ENCODE peak calls at places on chromosomes 7 and 10, in four cellular contexts. U, M, H and S are unnamed samples.

GRCh38 chr10:133292919-133293809 is 15.5 kb downstream of the TUBGCP2 start:
- DNase-seq in U (no peak), M (no peak), H (no peak), S (no peak)

GRCh38 chr10:4810093-4810492 is 15.9 kb upstream of the AKR1E2 start:
- DNase-seq in U (no peak), M (no peak), H (no peak), S (no peak)

GRCh38 chr10:75922435-75922834 is 491.0 kb downstream of the LRMDA start:
- DNase-seq in U (no peak), M (no peak), H (no peak), S (no peak)

GRCh38 chr7:158473946-158474345 is 113.7 kb downstream of the PTPRN2 start:
- DNase-seq in U (no peak), M (no peak), H (no peak), S (no peak)

GRCh38 chr10:25063644-25064043 is 47.2 kb downstream of the THNSL1 start:
- DNase-seq in U (no peak), M (no peak), H (no peak), S (no peak)

GRCh38 chr10:13365168-13365687 is 17.1 kb upstream of the SEPHS1 start:
- DNase-seq in U (no peak), M (no peak), H (no peak), S (no peak)

GRCh38 chr7:142859829-142860228 is 5.0 kb downstream of the EPHB6 start:
- DNase-seq in U (no peak), M (no peak), H (no peak), S (no peak)

GRCh38 chr10:117271427-117271826 is 30.5 kb downstream of the SLC18A2 start:
- DNase-seq in U (no peak), M (no peak), H (no peak), S (no peak)

GRCh38 chr10:116464257-116464656 is 36.6 kb downstream of the PNLIPRP3 start:
- DNase-seq in U (no peak), M (no peak), H (no peak), S (no peak)

GRCh38 chr7:148791506-148791905 is 92.6 kb downstream of the EZH2 start:
- DNase-seq in U (no peak), M (no peak), H (no peak), S (no peak)

GRCh38 chr10:14450041-14450491 is 119.3 kb upstream of the FRMD4A start:
- DNase-seq in U (no peak), M (no peak), H (no peak), S (no peak)

GRCh38 chr10:111835562-111835961 is 348.0 kb downstream of the GPAM start:
- DNase-seq in U (no peak), M (no peak), H (no peak), S (no peak)

GRCh38 chr10:80277567-80278250 is 11.7 kb downstream of the MAT1A start:
- DNase-seq in U (no peak), M (no peak), H (no peak), S (no peak)

GRCh38 chr7:121529003-121529402 is 132.9 kb upstream of the FAM3C start:
- DNase-seq in U (no peak), M (no peak), H (no peak), S (no peak)

GRCh38 chr7:95886501-95887090 is 114.2 kb downstream of the DYNC1I1 start:
- DNase-seq in U (no peak), M (no peak), H (no peak), S (no peak)

GRCh38 chr7:42097756-42098155 is 139.3 kb downstream of the GLI3 start:
- DNase-seq in U (no peak), M (no peak), H (no peak), S (no peak)

GRCh38 chr7:50422858-50423257 is 27.3 kb downstream of the FIGNL1 start:
- DNase-seq in U (no peak), M (no peak), H (no peak), S (no peak)

GRCh38 chr10:108453166-108453565 is 1288.7 kb upstream of the SORCS1 start:
- DNase-seq in U (no peak), M (no peak), H (no peak), S (no peak)

GRCh38 chr10:58892039-58892665 is 284.3 kb upstream of the PHYHIPL start:
- DNase-seq in U (no peak), M (no peak), H (no peak), S (no peak)

GRCh38 chr10:47049906-47050305 is 138.7 kb downstream of the PTPN20 start:
- DNase-seq in U (peak; percentile 35), M (no peak), H (no peak), S (no peak)

GRCh38 chr7:21108182-21108581 is 319.7 kb upstream of the SP4 start:
- DNase-seq in U (no peak), M (peak; percentile 11), H (no peak), S (no peak)

GRCh38 chr7:92717982-92718716 is 118.2 kb downstream of the CDK6 start:
- DNase-seq in U (no peak), M (no peak), H (peak; percentile 5), S (peak; percentile 7)

GRCh38 chr10:78692071-78692470 is 376.7 kb upstream of the ZMIZ1 start:
- DNase-seq in U (no peak), M (no peak), H (no peak), S (no peak)

GRCh38 chr10:132274581-132274980 is 33.2 kb downstream of the STK32C start:
- DNase-seq in U (peak; percentile 39), M (no peak), H (no peak), S (no peak)

GRCh38 chr10:110634527-110635209 is 9.5 kb upstream of the RBM20 start:
- DNase-seq in U (no peak), M (no peak), H (no peak), S (no peak)

GRCh38 chr10:119970107-119970506 is 77.6 kb downstream of the SEC23IP start:
- DNase-seq in U (no peak), M (no peak), H (no peak), S (no peak)

GRCh38 chr10:102919992-102920736 is 2.1 kb downstream of the CNNM2 start:
- DNase-seq in U (no peak), M (peak; percentile 27), H (no peak), S (no peak)

GRCh38 chr7:134992626-134993179 is 6.4 kb downstream of the AGBL3 start:
- DNase-seq in U (no peak), M (no peak), H (no peak), S (no peak)

GRCh38 chr7:97959046-97959445 is 30.9 kb downstream of the OCM2 start:
- DNase-seq in U (no peak), M (no peak), H (no peak), S (no peak)

GRCh38 chr10:129108994-129109393 is 358.0 kb upstream of the MGMT start:
- DNase-seq in U (no peak), M (no peak), H (no peak), S (no peak)

GRCh38 chr7:937851-938484 is 16.5 kb downstream of the ADAP1 start:
- DNase-seq in U (peak; percentile 6), M (no peak), H (no peak), S (no peak)

GRCh38 chr10:112804036-112804435 is 146.0 kb upstream of the TCF7L2 start:
- DNase-seq in U (peak; percentile 73), M (peak; percentile 34), H (no peak), S (no peak)

GRCh38 chr7:123608991-123609882 is 7.6 kb downstream of the ASB15 start:
- DNase-seq in U (no peak), M (no peak), H (no peak), S (no peak)
- H3K27ac ChIP-seq in U (no peak overlapping the region), M (no peak overlapping the region), H (no peak overlapping the region), S (no peak overlapping the region)

GRCh38 chr10:96672491-96673175 is 47.7 kb downstream of the PIK3AP1 start:
- DNase-seq in U (no peak), M (no peak), H (no peak), S (no peak)

GRCh38 chr10:96676272-96677112 is 43.8 kb downstream of the PIK3AP1 start:
- DNase-seq in U (peak; percentile 71), M (no peak), H (no peak), S (no peak)

GRCh38 chr10:96673318-96674099 is 46.8 kb downstream of the PIK3AP1 start:
- DNase-seq in U (peak; percentile 62), M (peak; percentile 9), H (no peak), S (no peak)

GRCh38 chr10:96678725-96679124 is 41.6 kb downstream of the PIK3AP1 start:
- DNase-seq in U (no peak), M (no peak), H (no peak), S (no peak)

GRCh38 chr10:96675846-96676245 is 44.5 kb downstream of the PIK3AP1 start:
- DNase-seq in U (peak; percentile 82), M (no peak), H (no peak), S (no peak)
- H3K27ac ChIP-seq in U (peak overlapping the region; percentile 91), M (no peak overlapping the region), H (no peak overlapping the region), S (no peak overlapping the region)

GRCh38 chr10:89303161-89303560 is 1.3 kb downstream of the IFIT2 start:
- DNase-seq in U (no peak), M (no peak), H (no peak), S (no peak)
- H3K27ac ChIP-seq in U (peak overlapping the region; percentile 97), M (no peak overlapping the region), H (no peak overlapping the region), S (peak overlapping the region; percentile 46)

GRCh38 chr10:31603245-31604087 is 284.4 kb downstream of the ZEB1 start:
- DNase-seq in U (peak; percentile 91), M (peak; percentile 99), H (peak; percentile 60), S (peak; percentile 70)
- H3K27ac ChIP-seq in U (peak overlapping the region; percentile 75), M (no peak overlapping the region), H (no peak overlapping the region), S (peak overlapping the region; percentile 73)

GRCh38 chr7:49398730-49399129 is 374.7 kb upstream of the VWC2 start:
- DNase-seq in U (no peak), M (no peak), H (no peak), S (no peak)
- H3K27ac ChIP-seq in U (no peak overlapping the region), M (no peak overlapping the region), H (no peak overlapping the region), S (no peak overlapping the region)

DNA sequence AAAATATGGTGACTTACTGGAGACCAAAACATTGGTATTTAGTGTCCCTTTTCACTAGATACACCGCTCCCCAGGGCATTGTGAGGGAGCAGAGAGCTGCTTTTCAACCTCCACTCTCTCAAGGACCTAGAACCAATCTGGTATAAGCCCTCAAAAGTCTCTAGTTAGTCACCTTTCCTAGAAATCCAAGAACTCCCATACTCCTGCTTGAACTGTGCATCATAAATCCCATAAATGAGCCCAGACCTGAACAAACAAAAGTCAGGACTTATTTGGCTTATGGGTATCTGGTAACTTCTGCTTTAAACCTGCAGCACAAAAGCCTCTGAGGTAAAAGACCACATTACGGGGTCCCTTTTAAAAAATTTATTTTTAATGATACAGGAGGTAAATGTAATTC is 603.1 kb upstream of the LRRTM3 start:
- DNase-seq in U (no peak), M (no peak), H (no peak), S (no peak)
- H3K27ac ChIP-seq in U (peak overlapping the region; percentile 55), M (no peak overlapping the region), H (no peak overlapping the region), S (no peak overlapping the region)